ENCODE peak calls at places on chromosomes 11 and 22, in six cellular contexts. B, S, Y, H, Z and Q are unnamed samples.

GRCh38 chr11:128261011-128261421 is 326.3 kb downstream of the ETS1 start:
- DNase-seq in B (no peak), S (no peak), Y (no peak), H (no peak), Z (no peak), Q (no peak)

GRCh38 chr11:68870470-68870869 is 28.8 kb upstream of the CPT1A start:
- DNase-seq in B (no peak), S (no peak), Y (peak), H (no peak), Z (no peak), Q (no peak)

GRCh38 chr11:125433454-125434121 is 62.5 kb downstream of the FEZ1 start:
- DNase-seq in B (no peak), S (peak), Y (peak), H (peak), Z (peak), Q (peak)

GRCh38 chr11:94553938-94554337 is 10.2 kb downstream of the FUT4 start:
- DNase-seq in B (no peak), S (no peak), Y (peak), H (no peak), Z (no peak), Q (no peak)

GRCh38 chr11:114892381-114893197 is 214.3 kb downstream of the NXPE2 start:
- DNase-seq in B (no peak), S (peak), Y (no peak), H (peak), Z (no peak), Q (no peak)

GRCh38 chr11:28529046-28529445 is 420.9 kb downstream of the METTL15 start:
- DNase-seq in B (no peak), S (no peak), Y (no peak), H (no peak), Z (peak), Q (no peak)

GRCh38 chr11:107457205-107457557 is 444 bp downstream of the CWF19L2 start:
- DNase-seq in B (no peak), S (no peak), Y (peak), H (no peak), Z (no peak), Q (no peak)

GRCh38 chr11:65522640-65523322 is 2.1 kb upstream of the SCYL1 start:
- DNase-seq in B (no peak), S (peak), Y (no peak), H (no peak), Z (no peak), Q (no peak)

GRCh38 chr11:71474141-71474770 is 21.3 kb downstream of the NADSYN1 start:
- DNase-seq in B (no peak), S (no peak), Y (no peak), H (no peak), Z (no peak), Q (no peak)

GRCh38 chr22:30079952-30080533 is at the start of gene HORMAD2:
- DNase-seq in B (no peak), S (peak), Y (no peak), H (peak), Z (no peak), Q (no peak)

GRCh38 chr11:96045622-96046456 is 121.9 kb upstream of the MTMR2 start:
- DNase-seq in B (no peak), S (no peak), Y (peak), H (no peak), Z (no peak), Q (peak)